ENCODE peak calls at places on chromosomes 6 and 20, in seven cellular contexts. G is foreskin fibroblast, F is left ventricle myocardium inferior, T is AG09309, Z is astrocyte of the cerebellum, D is GM12865, H is AG04450. Q is an unnamed sample.

GRCh38 chr6:109421184-109421583 is 19.2 kb downstream of the PPIL6 start:
- DNase-seq in F (no peak), Z (no peak), H (no peak), G (no peak), D (no peak), T (no peak), Q (no peak)

GRCh38 chr6:163460307-163460782 is 45.8 kb downstream of the QKI start:
- DNase-seq in G (no peak), D (peak), F (no peak), Z (peak), H (no peak), T (no peak), Q (peak)

GRCh38 chr6:158500016-158500735 is 59.7 kb upstream of the TMEM181 start:
- DNase-seq in T (peak), Z (no peak), H (no peak), G (peak), D (no peak), F (no peak), Q (no peak)

GRCh38 chr6:12538881-12539357 is 177.6 kb upstream of the PHACTR1 start:
- DNase-seq in G (no peak), Z (no peak), F (peak), T (no peak), H (no peak), D (no peak), Q (no peak)

GRCh38 chr6:20919677-20920385 is 385.6 kb downstream of the CDKAL1 start:
- DNase-seq in F (no peak), T (no peak), D (peak), G (peak), H (no peak), Z (no peak), Q (peak)

GRCh38 chr6:33632603-33633039 is 11.5 kb downstream of the ITPR3 start:
- DNase-seq in D (peak), H (no peak), T (no peak), Z (no peak), G (peak), F (no peak), Q (peak)

GRCh38 chr6:111592726-111593515 is 12.8 kb downstream of the TRAF3IP2 start:
- DNase-seq in Z (no peak), G (peak), T (no peak), F (no peak), H (no peak), D (no peak), Q (no peak)

GRCh38 chr20:57435498-57436222 is 44.5 kb downstream of the RBM38 start:
- DNase-seq in F (peak), D (peak), Z (no peak), H (no peak), G (no peak), T (no peak), Q (no peak)

GRCh38 chr20:57061058-57061900 is 205.2 kb downstream of the BMP7 start:
- DNase-seq in F (no peak), D (no peak), T (no peak), G (peak), H (no peak), Z (no peak), Q (no peak)

GRCh38 chr6:99905209-99906106 is 88.6 kb downstream of the MCHR2 start:
- DNase-seq in T (peak), G (peak), H (no peak), F (no peak), D (peak), Z (peak), Q (peak)

GRCh38 chr6:28603920-28604319 is 78.2 kb downstream of the GPX5 start:
- DNase-seq in D (no peak), Z (no peak), T (no peak), F (no peak), G (no peak), H (no peak), Q (no peak)

GRCh38 chr6:39214846-39215639 is 14.2 kb downstream of the KCNK5 start:
- DNase-seq in G (no peak), H (no peak), T (no peak), F (no peak), Z (no peak), D (no peak), Q (no peak)

GRCh38 chr6:88377976-88378580 is 211.9 kb upstream of the CNR1 start:
- DNase-seq in T (no peak), D (no peak), Z (no peak), G (no peak), H (no peak), F (no peak), Q (no peak)

DNA sequence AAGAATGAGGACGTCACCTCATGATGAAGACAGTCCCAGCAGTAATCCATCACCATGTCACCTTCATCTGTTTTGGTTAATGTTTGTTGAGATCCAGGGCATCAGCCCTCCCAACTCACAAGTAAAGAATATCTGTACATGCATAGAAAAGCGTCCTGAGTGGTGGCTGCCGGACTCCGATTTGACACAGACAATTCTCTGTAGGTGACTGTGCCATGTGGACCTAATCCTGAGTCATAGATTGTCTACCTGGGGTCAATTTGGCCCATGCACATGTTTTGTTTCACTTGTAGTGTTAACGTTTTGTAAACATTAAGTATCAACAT is 168.4 kb upstream of the UST start:
- DNase-seq in Z (no peak), G (no peak), H (no peak), F (no peak), D (no peak), T (no peak), Q (no peak)
- TF ChIP-seq CTCF in Z (no peak), G (no peak), H (no peak), F (no peak), D (no peak), T (no peak), Q (no peak)

DNA sequence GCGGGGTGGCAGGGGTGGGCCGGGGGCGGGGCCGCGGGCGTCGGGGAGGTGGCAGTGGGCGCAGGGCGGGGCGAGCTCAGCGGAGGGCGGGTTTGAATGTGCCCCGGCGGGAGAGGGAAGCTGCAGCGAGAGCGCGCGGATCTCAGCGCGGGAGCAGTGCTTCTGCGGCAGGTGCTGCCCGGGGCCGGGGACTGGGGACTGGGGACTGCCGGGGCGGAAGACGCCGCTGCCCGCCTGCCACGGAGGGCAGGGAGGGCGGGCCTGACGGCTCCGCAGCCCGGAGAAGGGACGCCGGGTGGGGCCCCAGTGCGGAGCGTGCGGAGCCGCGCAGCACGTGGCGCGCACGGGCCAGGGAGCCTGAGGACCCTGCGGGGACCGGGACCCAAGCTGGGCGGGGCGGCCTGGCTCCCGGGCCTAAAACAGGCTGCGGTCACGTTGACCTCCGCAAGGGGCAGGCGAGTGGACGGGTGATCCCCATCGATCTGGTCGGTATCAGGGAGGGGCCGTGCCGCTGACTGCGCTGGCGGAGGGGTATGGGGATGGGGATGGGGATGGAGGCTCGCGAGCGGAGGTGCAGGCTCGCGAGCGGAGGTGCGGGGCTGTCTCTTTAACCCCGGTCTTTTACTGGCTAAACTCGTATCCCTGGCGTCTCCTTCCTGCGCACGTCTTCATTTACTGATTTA is at the start of gene SLC29A1:
- DNase-seq in G (peak), T (no peak), H (no peak), D (peak), F (peak), Z (no peak), Q (peak)
- TF ChIP-seq CTCF in G (no peak), T (no peak), H (peak), D (peak), F (no peak), Z (no peak), Q (no peak)

DNA sequence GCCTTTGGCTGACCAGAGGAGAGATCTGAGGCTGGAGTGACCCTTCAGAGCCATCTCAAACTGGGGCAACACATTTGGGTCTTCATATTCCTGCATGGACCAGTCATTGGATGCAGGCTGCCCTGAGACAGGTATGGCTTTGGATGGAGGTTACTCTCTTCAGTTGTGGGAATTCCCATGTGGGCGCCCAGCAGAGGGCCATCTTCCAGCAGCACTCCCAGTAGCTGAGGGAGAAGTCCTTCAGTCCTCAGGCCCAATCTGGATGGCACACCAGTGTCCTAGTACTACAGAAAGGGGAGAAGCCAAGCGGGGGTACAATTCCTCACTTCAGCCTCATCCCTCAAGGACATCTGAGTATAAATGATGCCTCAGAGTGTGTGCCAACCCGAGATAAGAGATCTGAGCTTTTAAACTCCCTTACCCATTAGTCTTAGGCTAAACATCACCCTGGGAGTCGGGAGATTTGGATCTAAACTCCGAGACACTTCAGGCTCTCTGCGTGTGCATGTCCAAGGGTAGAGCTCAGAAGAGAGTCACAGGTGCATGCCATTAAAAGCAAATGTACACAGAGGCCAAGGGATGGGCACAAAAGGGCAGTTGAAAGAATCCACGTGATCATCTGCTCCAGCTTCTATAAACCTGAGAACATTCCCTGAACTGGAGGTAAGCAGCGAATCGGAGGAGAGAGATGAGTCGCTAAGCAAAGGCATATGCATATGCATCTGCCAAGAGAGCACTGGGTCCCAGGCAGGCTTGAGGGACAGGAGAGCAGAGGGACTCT is 204.6 kb downstream of the CD83 start:
- DNase-seq in H (no peak), Z (no peak), G (no peak), F (peak), T (no peak), D (no peak), Q (no peak)
- TF ChIP-seq CTCF in H (peak), Z (no peak), G (peak), F (peak), T (peak), D (no peak), Q (no peak)

DNA sequence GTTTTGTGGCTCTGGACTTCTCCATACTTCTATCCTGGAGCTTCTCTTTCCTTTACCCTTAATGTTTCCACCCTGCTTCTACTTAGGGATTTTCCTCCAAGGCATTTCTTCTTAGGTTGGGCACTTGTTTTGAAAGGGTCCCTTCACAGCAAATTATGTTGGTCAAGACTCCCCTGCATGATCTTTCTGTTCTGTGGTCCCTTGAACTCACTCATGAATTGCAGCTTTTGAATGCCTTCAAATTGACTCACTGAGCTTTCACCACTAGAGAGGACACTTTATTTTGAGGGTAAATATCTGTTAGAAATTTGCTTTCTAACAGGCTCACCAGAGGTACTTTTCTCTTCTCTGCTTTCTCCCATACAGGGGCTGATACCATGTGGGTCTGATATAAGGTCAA is 105.0 kb downstream of the CENPW start:
- DNase-seq in D (no peak), G (peak), T (no peak), H (no peak), F (no peak), Z (peak), Q (no peak)
- TF ChIP-seq CTCF in D (no peak), G (no peak), T (no peak), H (no peak), F (no peak), Z (no peak), Q (no peak)

GRCh38 chr6:148521158-148521557 is 178.5 kb downstream of the SASH1 start:
- DNase-seq in Z (no peak), D (no peak), T (no peak), F (no peak), H (no peak), G (no peak), Q (no peak)
- TF ChIP-seq CTCF in Z (no peak), D (no peak), T (no peak), F (no peak), H (no peak), G (no peak), Q (no peak)

Q was measured in GM10248.